ENCODE peak calls at places on chromosomes 3 and 15, in seven cellular contexts. B, N, Q, A, I, H and M are unnamed samples.

GRCh38 chr3:183044547-183045229 is 54.6 kb downstream of the MCCC1 start:
- DNase-seq in N (no peak), B (no peak), A (no peak), Q (no peak), H (no peak), I (no peak), M (no peak)

GRCh38 chr3:40581166-40581565 is 56.4 kb downstream of the ZNF621 start:
- DNase-seq in N (no peak), I (no peak), H (no peak), B (no peak), A (no peak), Q (no peak), M (no peak)

GRCh38 chr3:61425356-61425755 is 136.0 kb upstream of the PTPRG start:
- DNase-seq in I (no peak), H (no peak), A (no peak), B (no peak), Q (no peak), N (no peak), M (no peak)

GRCh38 chr3:98839846-98840245 is 61.6 kb downstream of the DCBLD2 start:
- DNase-seq in A (no peak), B (no peak), I (no peak), N (no peak), H (no peak), Q (no peak), M (no peak)

GRCh38 chr3:147906275-147906674 is 497.1 kb downstream of the ZIC1 start:
- DNase-seq in I (no peak), A (no peak), B (no peak), N (no peak), H (no peak), Q (no peak), M (no peak)

GRCh38 chr15:59437777-59438574 is at the start of gene FAM81A:
- DNase-seq in I (peak; percentile 90), H (no peak), N (peak; percentile 7), Q (peak; percentile 60), B (peak; percentile 94), A (peak; percentile 20), M (peak; percentile 33)

GRCh38 chr3:62876064-62876463 is 848 bp upstream of the CADPS start:
- DNase-seq in I (no peak), N (no peak), H (peak; percentile 2), A (no peak), B (peak; percentile 94), Q (peak; percentile 35), M (peak; percentile 48)

GRCh38 chr3:115388166-115388565 is 235.1 kb upstream of the GAP43 start:
- DNase-seq in Q (no peak), I (no peak), N (no peak), B (no peak), H (no peak), A (no peak), M (no peak)

GRCh38 chr15:39666671-39667070 is 85.8 kb downstream of the THBS1 start:
- DNase-seq in H (peak; percentile 38), N (no peak), B (no peak), A (no peak), I (no peak), Q (no peak), M (no peak)

GRCh38 chr3:188207941-188208750 is 54.2 kb downstream of the LPP start:
- DNase-seq in H (no peak), A (no peak), N (no peak), Q (no peak), B (no peak), I (no peak), M (no peak)

GRCh38 chr3:113231827-113232253 is 20.5 kb downstream of the BOC start:
- DNase-seq in I (no peak), Q (no peak), H (no peak), N (no peak), B (no peak), A (no peak), M (peak; percentile 90)

GRCh38 chr3:134483195-134483890 is 2.4 kb downstream of the ANAPC13 start:
- DNase-seq in H (peak; percentile 46), A (no peak), Q (no peak), B (no peak), N (no peak), I (no peak), M (peak; percentile 90)

GRCh38 chr3:134486577-134487041 is 752 bp downstream of the CEP63 start:
- DNase-seq in I (no peak), A (no peak), H (no peak), N (peak; percentile 11), Q (no peak), B (no peak), M (no peak)

GRCh38 chr3:134487406-134487805 is 1.5 kb downstream of the CEP63 start:
- DNase-seq in H (no peak), I (no peak), B (no peak), A (no peak), N (no peak), Q (no peak), M (no peak)

GRCh38 chr3:134485075-134485536 is 679 bp downstream of the ANAPC13 start:
- DNase-seq in B (no peak), H (no peak), I (no peak), Q (no peak), A (no peak), N (no peak), M (no peak)

GRCh38 chr3:134485620-134486576 is at the start of the genes ANAPC13 and CEP63:
- DNase-seq in B (peak; percentile 97), A (peak; percentile 97), I (peak; percentile 96), H (peak; percentile 98), N (peak; percentile 89), Q (peak; percentile 96), M (peak; percentile 98)
- H3K27ac ChIP-seq in B (peak within 1 kb of the TSS; percentile 91), A (peak within 1 kb of the TSS; percentile 88), I (peak within 1 kb of the TSS; percentile 89), H (peak within 1 kb of the TSS; percentile 97), N (peak within 1 kb of the TSS; percentile 86), Q (peak within 1 kb of the TSS; percentile 99), M (peak within 1 kb of the TSS; percentile 73)

GRCh38 chr3:2477635-2478034 is 379.0 kb downstream of the CNTN4 start:
- DNase-seq in B (no peak), H (no peak), N (no peak), I (no peak), A (no peak), Q (no peak), M (no peak)
- H3K27ac ChIP-seq in B (no peak overlapping the region), H (no peak overlapping the region), N (no peak overlapping the region), I (no peak overlapping the region), A (no peak overlapping the region), Q (no peak overlapping the region), M (no peak overlapping the region)

DNA sequence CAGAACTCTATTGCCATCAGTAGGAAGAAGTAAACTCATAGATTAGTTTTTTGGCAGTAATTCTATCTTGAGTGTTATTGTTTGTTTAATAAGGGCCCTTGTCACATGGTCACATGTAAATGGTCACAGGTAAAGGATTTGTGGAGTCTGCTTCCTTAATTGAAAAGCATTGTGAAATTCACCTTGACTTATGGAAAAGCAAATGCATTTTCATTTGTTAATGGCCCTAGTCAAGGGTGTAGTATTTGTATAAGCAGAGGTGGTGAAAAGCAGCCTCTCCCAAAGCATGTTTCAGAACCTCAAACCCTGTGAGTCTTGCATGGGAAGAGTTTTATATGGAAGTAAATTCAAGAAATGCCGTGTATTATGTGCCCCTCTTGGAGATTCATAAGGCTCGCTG is 197.5 kb upstream of the NR2E3 start:
- DNase-seq in I (no peak), B (no peak), Q (no peak), A (no peak), N (no peak), H (no peak), M (no peak)
- H3K27ac ChIP-seq in I (no peak overlapping the region), B (no peak overlapping the region), Q (peak overlapping the region; percentile 27), A (no peak overlapping the region), N (no peak overlapping the region), H (no peak overlapping the region), M (no peak overlapping the region)

DNA sequence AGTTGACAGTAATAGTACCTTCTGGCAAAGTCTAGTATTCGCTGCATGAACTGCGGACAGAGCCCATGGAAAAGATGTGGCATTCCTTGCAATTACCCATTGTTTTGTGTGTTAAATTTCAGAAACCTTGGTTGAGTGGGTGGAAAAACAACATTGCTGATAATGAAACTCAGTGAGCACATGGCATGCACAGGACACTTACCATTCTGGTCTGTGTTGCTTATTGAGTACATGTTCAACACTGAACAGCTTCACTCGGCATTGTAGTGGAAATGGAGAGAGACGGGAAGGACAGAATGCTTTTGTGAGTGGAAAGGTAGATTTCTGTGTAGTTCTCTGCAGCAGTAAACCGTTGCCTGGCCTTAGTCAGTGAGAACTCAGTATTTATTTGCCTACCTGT is 165.3 kb downstream of the FNDC3B start:
- DNase-seq in I (no peak), Q (no peak), N (no peak), B (no peak), A (no peak), H (no peak), M (no peak)
- H3K27ac ChIP-seq in I (peak overlapping the region; percentile 59), Q (no peak overlapping the region), N (no peak overlapping the region), B (no peak overlapping the region), A (no peak overlapping the region), H (no peak overlapping the region), M (no peak overlapping the region)

GRCh38 chr15:66080791-66081475 is 172.6 kb downstream of the MEGF11 start:
- DNase-seq in B (no peak), H (peak; percentile 30), A (no peak), Q (no peak), N (no peak), I (no peak), M (peak; percentile 14)
- H3K27ac ChIP-seq in B (no peak overlapping the region), H (no peak overlapping the region), A (no peak overlapping the region), Q (no peak overlapping the region), N (no peak overlapping the region), I (no peak overlapping the region), M (no peak overlapping the region)

DNA sequence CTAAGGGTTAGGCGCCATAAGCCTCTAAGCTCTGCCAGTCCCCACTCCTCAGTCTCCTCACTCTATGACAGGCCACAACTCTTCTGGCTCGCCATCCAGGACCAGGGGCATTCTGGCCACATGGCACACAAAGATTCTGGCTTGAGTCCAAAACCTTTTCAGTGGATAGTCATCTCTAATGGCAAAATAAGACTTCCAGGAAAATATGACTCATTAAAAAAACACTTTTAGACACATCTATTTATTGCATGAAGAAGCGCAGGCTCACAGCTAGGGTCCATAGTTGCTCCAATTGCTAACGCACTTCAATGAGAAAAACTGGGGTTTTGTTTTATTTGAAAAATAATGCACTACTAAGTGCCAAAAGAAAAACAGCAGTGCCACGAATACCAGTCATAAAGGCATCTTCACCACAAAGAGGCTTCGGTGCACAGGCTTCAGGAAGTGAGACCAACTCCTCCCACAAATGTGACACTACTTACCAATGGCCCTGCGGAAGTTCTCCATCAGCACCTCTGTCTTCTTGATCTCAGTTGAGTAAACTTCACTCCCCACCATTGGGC is 11.1 kb downstream of the RUVBL1 start:
- DNase-seq in H (peak; percentile 51), I (peak; percentile 58), A (peak; percentile 67), Q (no peak), N (peak; percentile 23), B (no peak), M (peak; percentile 57)
- H3K27ac ChIP-seq in H (peak overlapping the region; percentile 22), I (peak overlapping the region; percentile 32), A (peak overlapping the region; percentile 55), Q (no peak overlapping the region), N (no peak overlapping the region), B (no peak overlapping the region), M (no peak overlapping the region)

DNA sequence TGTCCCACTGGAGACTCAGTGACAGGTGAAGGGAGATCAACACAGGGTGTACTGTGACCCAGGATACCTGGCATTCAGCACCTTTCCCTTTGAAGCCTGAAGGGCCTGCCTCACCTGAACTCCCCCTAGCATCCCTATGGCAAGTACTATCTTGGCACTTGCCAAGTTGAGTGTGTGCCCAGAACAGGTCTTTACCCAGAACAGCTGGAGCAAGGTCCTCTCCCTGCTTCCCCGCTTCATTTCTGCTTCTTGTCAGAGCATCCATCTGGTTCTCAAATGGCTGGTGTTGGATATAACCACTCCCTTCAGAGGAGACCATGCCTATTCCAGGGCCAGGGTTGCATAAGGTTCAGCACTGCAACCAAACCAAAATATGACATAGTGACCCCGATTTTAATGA is 73.0 kb downstream of the FAM43A start:
- DNase-seq in H (no peak), Q (no peak), B (no peak), N (no peak), A (no peak), I (no peak), M (no peak)
- H3K27ac ChIP-seq in H (no peak overlapping the region), Q (no peak overlapping the region), B (no peak overlapping the region), N (no peak overlapping the region), A (no peak overlapping the region), I (no peak overlapping the region), M (no peak overlapping the region)